ENCODE peak calls at places on chromosomes 4 and X, in four cellular contexts. C, B, S and J are unnamed samples.
A peak's percentile ranks its signal among the peaks of the same experiment; 100 is the strongest.

GRCh38 chrX:50814701-50815476 is 895 bp upstream of the SHROOM4 start:
- DNase-seq in S (peak; percentile 43), C (no peak), B (no peak), J (no peak)

GRCh38 chrX:17456526-17456925 is 81.5 kb downstream of the NHS start:
- DNase-seq in S (no peak), B (no peak), C (no peak), J (no peak)

GRCh38 chr4:89196745-89197144 is 85.4 kb downstream of the TIGD2 start:
- DNase-seq in B (no peak), C (no peak), S (no peak), J (no peak)

GRCh38 chrX:4710618-4711433 is 997.4 kb upstream of the PRKX start:
- DNase-seq in C (no peak), S (no peak), B (no peak), J (peak; percentile 23)

GRCh38 chrX:8673211-8673610 is 58.7 kb downstream of the ANOS1 start:
- DNase-seq in S (no peak), C (no peak), B (no peak), J (no peak)

GRCh38 chr4:108119199-108119800 is 49.4 kb downstream of the LEF1 start:
- DNase-seq in C (no peak), S (no peak), B (no peak), J (no peak)

GRCh38 chrX:118724775-118725174 is 2.6 kb upstream of the IL13RA1 start:
- DNase-seq in B (no peak), S (no peak), C (peak; percentile 10), J (no peak)

GRCh38 chr4:146415829-146416228 is 105.9 kb downstream of the SLC10A7 start:
- DNase-seq in B (no peak), S (no peak), C (no peak), J (no peak)

GRCh38 chr4:139015948-139016451 is 419 bp downstream of the NOCT start:
- DNase-seq in B (peak; percentile 39), C (no peak), S (peak; percentile 36), J (no peak)

GRCh38 chr4:166092797-166093196 is 219.8 kb downstream of the TLL1 start:
- DNase-seq in S (no peak), C (no peak), B (no peak), J (no peak)

GRCh38 chrX:83916525-83916924 is 55.6 kb downstream of the CYLC1 start:
- DNase-seq in B (no peak), C (peak; percentile 2), S (no peak), J (peak; percentile 24)

GRCh38 chr4:182202650-182203049 is 40.6 kb upstream of the TENM3 start:
- DNase-seq in B (no peak), S (no peak), C (no peak), J (no peak)

GRCh38 chr4:85548116-85548515 is 73.2 kb downstream of the ARHGAP24 start:
- DNase-seq in C (no peak), B (no peak), S (no peak), J (no peak)

GRCh38 chr4:155548173-155548572 is 118.5 kb upstream of the GUCY1A1 start:
- DNase-seq in S (no peak), B (no peak), C (peak; percentile 19), J (no peak)

GRCh38 chr4:152937535-152938236 is 1.6 kb downstream of the FHDC1 start:
- DNase-seq in C (peak; percentile 33), B (no peak), S (peak; percentile 4), J (peak; percentile 36)

GRCh38 chr4:140095694-140096482 is 58.1 kb downstream of the MAML3 start:
- DNase-seq in B (peak; percentile 31), C (peak; percentile 45), S (no peak), J (no peak)

GRCh38 chr4:189090174-189090814 is 850.4 kb upstream of the FRG1 start:
- DNase-seq in C (peak; percentile 51), B (no peak), S (no peak), J (peak; percentile 27)